ENCODE peak calls at places on chromosomes 6 and 20, in seven cellular contexts. One of them, this sample, is unnamed.

GRCh38 chr20:36463212-36464061 is 77.9 kb upstream of the MYL9 start:
- DNase-seq in activated T-cell treated with anti-CD3 and anti-CD28 coated beads for 4 hours: no peak
- DNase-seq in Calu3: no peak
- DNase-seq in mucosa of descending colon: no peak
- DNase-seq in CD4-positive, alpha-beta memory T cell: no peak
- DNase-seq in kidney glomerular epithelial cell: no peak
- DNase-seq in caudate nucleus: no peak
- DNase-seq in this sample: no peak

GRCh38 chr6:75775219-75775618 is 26.2 kb downstream of the MYO6 start:
- DNase-seq in activated T-cell treated with anti-CD3 and anti-CD28 coated beads for 4 hours: no peak
- DNase-seq in Calu3: no peak
- DNase-seq in mucosa of descending colon: no peak
- DNase-seq in CD4-positive, alpha-beta memory T cell: no peak
- DNase-seq in kidney glomerular epithelial cell: no peak
- DNase-seq in caudate nucleus: no peak
- DNase-seq in this sample: no peak

GRCh38 chr6:135451617-135452190 is 45.8 kb downstream of the AHI1 start:
- DNase-seq in activated T-cell treated with anti-CD3 and anti-CD28 coated beads for 4 hours: no peak
- DNase-seq in Calu3: no peak
- DNase-seq in mucosa of descending colon: no peak
- DNase-seq in CD4-positive, alpha-beta memory T cell: peak
- DNase-seq in kidney glomerular epithelial cell: peak
- DNase-seq in caudate nucleus: no peak
- DNase-seq in this sample: no peak

GRCh38 chr6:110068592-110068967 is 90.5 kb downstream of the GPR6 start:
- DNase-seq in activated T-cell treated with anti-CD3 and anti-CD28 coated beads for 4 hours: no peak
- DNase-seq in Calu3: no peak
- DNase-seq in mucosa of descending colon: no peak
- DNase-seq in CD4-positive, alpha-beta memory T cell: no peak
- DNase-seq in kidney glomerular epithelial cell: no peak
- DNase-seq in caudate nucleus: no peak
- DNase-seq in this sample: no peak

GRCh38 chr6:170207586-170207985 is 83.3 kb downstream of the DLL1 start:
- DNase-seq in activated T-cell treated with anti-CD3 and anti-CD28 coated beads for 4 hours: no peak
- DNase-seq in Calu3: no peak
- DNase-seq in mucosa of descending colon: no peak
- DNase-seq in CD4-positive, alpha-beta memory T cell: no peak
- DNase-seq in kidney glomerular epithelial cell: no peak
- DNase-seq in caudate nucleus: no peak
- DNase-seq in this sample: no peak

GRCh38 chr6:52537001-52537753 is 39.7 kb downstream of the TRAM2 start:
- DNase-seq in activated T-cell treated with anti-CD3 and anti-CD28 coated beads for 4 hours: no peak
- DNase-seq in Calu3: no peak
- DNase-seq in mucosa of descending colon: no peak
- DNase-seq in CD4-positive, alpha-beta memory T cell: no peak
- DNase-seq in kidney glomerular epithelial cell: no peak
- DNase-seq in caudate nucleus: no peak
- DNase-seq in this sample: no peak

GRCh38 chr6:37673436-37673835 is 24.2 kb downstream of the MDGA1 start:
- DNase-seq in activated T-cell treated with anti-CD3 and anti-CD28 coated beads for 4 hours: no peak
- DNase-seq in Calu3: no peak
- DNase-seq in mucosa of descending colon: no peak
- DNase-seq in CD4-positive, alpha-beta memory T cell: no peak
- DNase-seq in kidney glomerular epithelial cell: no peak
- DNase-seq in caudate nucleus: no peak
- DNase-seq in this sample: no peak

GRCh38 chr20:53287357-53288042 is 306.1 kb downstream of the ZNF217 start:
- DNase-seq in activated T-cell treated with anti-CD3 and anti-CD28 coated beads for 4 hours: no peak
- DNase-seq in Calu3: no peak
- DNase-seq in mucosa of descending colon: no peak
- DNase-seq in CD4-positive, alpha-beta memory T cell: no peak
- DNase-seq in kidney glomerular epithelial cell: no peak
- DNase-seq in caudate nucleus: no peak
- DNase-seq in this sample: no peak

GRCh38 chr6:157004530-157004929 is 227.4 kb downstream of the ARID1B start:
- DNase-seq in activated T-cell treated with anti-CD3 and anti-CD28 coated beads for 4 hours: no peak
- DNase-seq in Calu3: no peak
- DNase-seq in mucosa of descending colon: peak
- DNase-seq in CD4-positive, alpha-beta memory T cell: no peak
- DNase-seq in kidney glomerular epithelial cell: no peak
- DNase-seq in caudate nucleus: no peak
- DNase-seq in this sample: no peak

GRCh38 chr6:16236009-16236501 is 2.3 kb upstream of the GMPR start:
- DNase-seq in activated T-cell treated with anti-CD3 and anti-CD28 coated beads for 4 hours: no peak
- DNase-seq in Calu3: no peak
- DNase-seq in mucosa of descending colon: no peak
- DNase-seq in CD4-positive, alpha-beta memory T cell: no peak
- DNase-seq in kidney glomerular epithelial cell: no peak
- DNase-seq in caudate nucleus: no peak
- DNase-seq in this sample: no peak

GRCh38 chr20:1062334-1063015 is 55.9 kb upstream of the PSMF1 start:
- DNase-seq in activated T-cell treated with anti-CD3 and anti-CD28 coated beads for 4 hours: no peak
- DNase-seq in Calu3: no peak
- DNase-seq in mucosa of descending colon: peak
- DNase-seq in CD4-positive, alpha-beta memory T cell: no peak
- DNase-seq in kidney glomerular epithelial cell: no peak
- DNase-seq in caudate nucleus: no peak
- DNase-seq in this sample: no peak

GRCh38 chr20:31595654-31596411 is 9.3 kb upstream of the ID1 start:
- DNase-seq in activated T-cell treated with anti-CD3 and anti-CD28 coated beads for 4 hours: no peak
- DNase-seq in Calu3: peak
- DNase-seq in mucosa of descending colon: peak
- DNase-seq in CD4-positive, alpha-beta memory T cell: no peak
- DNase-seq in kidney glomerular epithelial cell: peak
- DNase-seq in caudate nucleus: no peak
- DNase-seq in this sample: peak

GRCh38 chr6:160388922-160389321 is 40.7 kb downstream of the SLC22A3 start:
- DNase-seq in activated T-cell treated with anti-CD3 and anti-CD28 coated beads for 4 hours: no peak
- DNase-seq in Calu3: no peak
- DNase-seq in mucosa of descending colon: no peak
- DNase-seq in CD4-positive, alpha-beta memory T cell: no peak
- DNase-seq in kidney glomerular epithelial cell: no peak
- DNase-seq in caudate nucleus: no peak
- DNase-seq in this sample: no peak

GRCh38 chr20:18133962-18134361 is 3.7 kb upstream of the KAT14 start:
- DNase-seq in activated T-cell treated with anti-CD3 and anti-CD28 coated beads for 4 hours: no peak
- DNase-seq in Calu3: no peak
- DNase-seq in mucosa of descending colon: peak
- DNase-seq in CD4-positive, alpha-beta memory T cell: no peak
- DNase-seq in kidney glomerular epithelial cell: no peak
- DNase-seq in caudate nucleus: no peak
- DNase-seq in this sample: no peak

GRCh38 chr20:48706116-48706656 is 121.6 kb downstream of the PREX1 start:
- DNase-seq in activated T-cell treated with anti-CD3 and anti-CD28 coated beads for 4 hours: no peak
- DNase-seq in Calu3: no peak
- DNase-seq in mucosa of descending colon: no peak
- DNase-seq in CD4-positive, alpha-beta memory T cell: no peak
- DNase-seq in kidney glomerular epithelial cell: no peak
- DNase-seq in caudate nucleus: no peak
- DNase-seq in this sample: no peak

GRCh38 chr20:49936153-49937022 is at the start of gene RNF114:
- DNase-seq in activated T-cell treated with anti-CD3 and anti-CD28 coated beads for 4 hours: peak
- DNase-seq in Calu3: peak
- DNase-seq in mucosa of descending colon: peak
- DNase-seq in CD4-positive, alpha-beta memory T cell: peak
- DNase-seq in kidney glomerular epithelial cell: peak
- DNase-seq in caudate nucleus: peak
- DNase-seq in this sample: peak

GRCh38 chr20:51624157-51624731 is 81.7 kb upstream of the NFATC2 start:
- DNase-seq in activated T-cell treated with anti-CD3 and anti-CD28 coated beads for 4 hours: peak
- DNase-seq in Calu3: peak
- DNase-seq in mucosa of descending colon: peak
- DNase-seq in CD4-positive, alpha-beta memory T cell: peak
- DNase-seq in kidney glomerular epithelial cell: peak
- DNase-seq in caudate nucleus: peak
- DNase-seq in this sample: peak